ENCODE peak calls at places on chromosomes 6 and 20, in ten cellular contexts. S is spleen, L is breast epithelium, F is heart right ventricle, Y is upper lobe of left lung, R is lung, J is psoas muscle, U is upper lobe of right lung, T is Panc1, G is left lung. A is an unnamed sample. For H3K4me1, the result is how much of the 10 kb centered on the place peaks cover.

GRCh38 chr20:1844723-1845523 is 50.3 kb upstream of the SIRPA start:
- DNase-seq in S (peak), L (no peak), F (peak), Y (no peak), R (peak), J (peak), U (peak), T (no peak), G (peak), A (no peak)

GRCh38 chr20:40493071-40493470 is 196.0 kb downstream of the MAFB start:
- DNase-seq in S (no peak), L (no peak), F (peak), Y (no peak), R (peak), J (peak), U (peak), T (no peak), G (peak), A (no peak)

GRCh38 chr6:149923327-149923986 is 536 bp upstream of the RAET1G start:
- DNase-seq in S (peak), L (no peak), F (no peak), Y (peak), R (no peak), J (peak), U (no peak), T (no peak), G (no peak), A (no peak)

GRCh38 chr20:9068232-9068781 is 580 bp upstream of the PLCB4 start:
- DNase-seq in S (peak), L (no peak), F (peak), Y (peak), R (no peak), J (peak), U (peak), T (no peak), G (no peak), A (no peak)

GRCh38 chr6:20877008-20877937 is 343.0 kb downstream of the CDKAL1 start:
- DNase-seq in S (no peak), L (peak), F (no peak), Y (no peak), R (peak), J (no peak), U (peak), T (peak), G (peak), A (peak)

GRCh38 chr6:42446370-42446769 is 5.4 kb downstream of the TRERF1 start:
- DNase-seq in S (no peak), L (no peak), F (no peak), Y (no peak), R (no peak), J (no peak), U (no peak), T (no peak), G (no peak), A (no peak)

GRCh38 chr6:16333580-16333979 is 95.2 kb downstream of the GMPR start:
- DNase-seq in S (no peak), L (no peak), F (no peak), Y (no peak), R (no peak), J (no peak), U (no peak), T (no peak), G (no peak), A (no peak)

GRCh38 chr6:159826968-159827647 is 27.0 kb downstream of the PNLDC1 start:
- DNase-seq in S (no peak), L (no peak), F (no peak), Y (no peak), R (no peak), J (no peak), U (no peak), T (no peak), G (no peak), A (no peak)

GRCh38 chr6:21856844-21857243 is 263.3 kb downstream of the SOX4 start:
- DNase-seq in S (no peak), L (no peak), F (no peak), Y (no peak), R (no peak), J (no peak), U (no peak), T (no peak), G (no peak), A (no peak)

GRCh38 chr6:36642913-36643817 is 35.3 kb upstream of the CDKN1A start:
- DNase-seq in S (no peak), L (peak), F (peak), Y (no peak), R (peak), J (peak), U (no peak), T (no peak), G (peak), A (peak)

GRCh38 chr6:158290659-158291058 is 21.6 kb upstream of the TULP4 start:
- DNase-seq in S (peak), L (no peak), F (no peak), Y (no peak), R (no peak), J (no peak), U (no peak), T (no peak), G (no peak), A (no peak)

GRCh38 chr20:62267543-62267942 is 29.2 kb downstream of the OSBPL2 start:
- DNase-seq in S (no peak), L (no peak), F (peak), Y (no peak), R (no peak), J (peak), U (no peak), T (no peak), G (no peak), A (peak)

GRCh38 chr20:47188540-47188939 is 168.0 kb downstream of the ZMYND8 start:
- DNase-seq in S (no peak), L (no peak), F (no peak), Y (no peak), R (no peak), J (no peak), U (no peak), T (no peak), G (no peak), A (no peak)

GRCh38 chr6:159508966-159509365 is 184.1 kb downstream of the SOD2 start:
- DNase-seq in S (no peak), L (no peak), F (no peak), Y (no peak), R (no peak), J (no peak), U (no peak), T (no peak), G (no peak), A (no peak)

GRCh38 chr6:160102956-160103824 is 18.4 kb upstream of the SLC22A1 start:
- DNase-seq in S (peak), L (no peak), F (no peak), Y (no peak), R (no peak), J (no peak), U (peak), T (no peak), G (no peak), A (no peak)

GRCh38 chr20:1894471-1894950 is 696 bp upstream of the SIRPA start:
- DNase-seq in S (peak), L (peak), F (no peak), Y (peak), R (no peak), J (peak), U (peak), T (no peak), G (no peak), A (peak)

GRCh38 chr20:36147707-36148106 is 6.8 kb upstream of the EPB41L1 start:
- DNase-seq in S (no peak), L (no peak), F (no peak), Y (no peak), R (no peak), J (no peak), U (no peak), T (no peak), G (no peak), A (no peak)

GRCh38 chr6:958531-958930 is 265.6 kb upstream of the EXOC2 start:
- DNase-seq in S (no peak), L (no peak), F (no peak), Y (no peak), R (no peak), J (no peak), U (no peak), T (no peak), G (no peak), A (no peak)

GRCh38 chr6:35435075-35435837 is 16.9 kb upstream of the FANCE start:
- DNase-seq in S (no peak), L (no peak), F (no peak), Y (peak), R (no peak), J (no peak), U (no peak), T (no peak), G (no peak), A (peak)

DNA sequence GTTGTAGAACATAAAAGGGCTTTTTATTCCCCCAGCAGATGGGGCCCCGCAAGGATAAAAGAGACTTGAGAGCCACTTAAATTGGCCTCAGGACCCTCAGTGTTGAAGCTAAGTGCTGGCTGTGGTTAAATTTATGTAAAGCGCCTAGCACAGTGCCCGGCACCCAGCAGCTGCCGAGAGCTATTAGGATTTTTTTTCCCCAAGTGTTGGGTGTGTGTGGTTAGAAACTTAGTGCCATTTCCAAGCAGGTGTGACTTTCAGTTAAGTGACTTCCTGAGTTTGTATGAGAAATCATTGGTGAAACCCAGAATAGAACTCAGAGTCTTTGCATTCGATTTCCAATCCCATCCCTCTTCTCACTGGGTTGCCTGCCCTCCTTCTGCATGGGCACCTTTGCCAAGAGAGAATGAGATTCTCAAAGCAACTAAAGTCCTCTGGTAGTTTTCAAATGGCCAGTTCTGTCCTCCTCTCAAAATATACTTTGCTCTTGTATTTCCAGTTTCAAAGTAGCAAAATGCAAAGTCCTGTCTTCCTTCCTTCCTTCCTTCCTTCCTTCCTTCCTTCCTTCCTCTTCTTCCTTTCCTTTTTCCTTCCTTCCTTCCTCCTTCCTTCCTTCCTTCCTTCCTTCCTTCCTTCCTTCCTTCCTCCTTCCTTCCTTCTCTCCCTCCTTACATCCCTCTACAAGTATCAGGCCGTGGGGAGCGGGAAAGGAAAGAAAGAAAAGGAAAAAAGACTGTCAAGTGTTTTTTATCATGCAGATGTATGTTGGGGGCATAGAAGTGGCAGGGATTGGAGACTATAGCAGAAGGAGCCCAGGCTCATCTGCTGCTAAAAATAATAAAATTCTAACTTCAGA is 265.0 kb downstream of the CD83 start:
- DNase-seq in S (no peak), L (no peak), F (no peak), Y (no peak), R (no peak), J (no peak), U (no peak), T (no peak), G (no peak), A (no peak)
- H3K4me3 ChIP-seq in S (no peak), L (no peak), F (no peak), Y (no peak), R (no peak), J (no peak), U (no peak), T (no peak), G (no peak), A (no peak)

GRCh38 chr6:132456700-132457143 is 55.4 kb upstream of the MOXD1 start:
- DNase-seq in S (no peak), L (no peak), F (peak), Y (no peak), R (peak), J (no peak), U (peak), T (no peak), G (peak), A (no peak)
- TF ChIP-seq CTCF in S (no peak), L (no peak), F (peak), Y (peak), R (no peak), J (no peak), U (peak), T (no peak), G (no peak), A (no peak)

GRCh38 chr6:43515808-43516207 is 918 bp downstream of the YIPF3 start:
- DNase-seq in S (no peak), L (no peak), F (no peak), Y (no peak), R (no peak), J (no peak), U (no peak), T (no peak), G (no peak), A (no peak)
- H3K4me1 ChIP-seq in S (half or more), L (under half), F (half or more), Y (half or more), R (under half), J (under half), U (under half), T (under half), G (half or more), A (under half)

GRCh38 chr6:44029489-44030185 is 97.6 kb downstream of the MRPL14 start:
- DNase-seq in S (peak), L (no peak), F (no peak), Y (no peak), R (no peak), J (no peak), U (peak), T (no peak), G (no peak), A (no peak)
- H3K4me3 ChIP-seq in S (no peak), L (no peak), F (no peak), Y (no peak), R (no peak), J (no peak), U (no peak), T (no peak), G (no peak), A (no peak)

DNA sequence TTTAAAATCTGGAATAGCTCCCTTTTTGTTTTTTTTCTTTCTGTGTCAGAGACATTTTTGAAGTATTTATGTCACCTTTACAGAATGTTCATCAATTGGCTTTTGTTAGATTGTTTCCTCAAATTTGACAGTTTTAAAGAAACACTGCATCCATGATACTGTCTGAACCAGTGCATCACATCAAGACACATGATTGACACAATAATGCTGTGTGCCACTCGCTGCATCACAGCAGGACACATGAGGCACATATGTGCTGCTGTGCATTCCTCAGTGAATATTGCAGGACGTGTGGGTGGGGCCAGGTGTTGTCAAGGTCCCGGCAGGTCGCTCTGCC is 37.4 kb downstream of the ERMARD start:
- DNase-seq in S (no peak), L (no peak), F (no peak), Y (no peak), R (no peak), J (no peak), U (no peak), T (no peak), G (no peak), A (no peak)
- TF ChIP-seq CTCF in S (no peak), L (no peak), F (no peak), Y (no peak), R (no peak), J (no peak), U (no peak), T (no peak), G (no peak), A (no peak)

GRCh38 chr6:5950448-5950847 is 56.3 kb downstream of the NRN1 start:
- DNase-seq in S (no peak), L (no peak), F (peak), Y (no peak), R (no peak), J (no peak), U (no peak), T (no peak), G (no peak), A (no peak)
- H3K4me1 ChIP-seq in S (under half), L (under half), F (under half), Y (under half), R (under half), J (under half), U (under half), T (under half), G (under half), A (under half)

A was measured in pancreas.